ENCODE peak calls at places on chromosomes 4 and X, in eight cellular contexts. L is PC-3, B is hepatocyte, Y is esophagus squamous epithelium, A is OCI-LY7, R is lung, J is GM23248, O is trophoblast cell. E is an unnamed sample. For H3K4me1, the result is how much of the 10 kb centered on the place peaks cover.

GRCh38 chrX:50613846-50614245 is 143.2 kb upstream of the DGKK start:
- DNase-seq in L (no peak), B (no peak), Y (no peak), A (no peak), R (no peak), J (peak), O (no peak), E (no peak)

GRCh38 chr4:89712141-89712540 is 124.8 kb downstream of the SNCA start:
- DNase-seq in L (no peak), B (no peak), Y (no peak), A (no peak), R (no peak), J (peak), O (no peak), E (no peak)

GRCh38 chr4:48665555-48666186 is 114.4 kb downstream of the FRYL start:
- DNase-seq in L (peak), B (no peak), Y (no peak), A (no peak), R (no peak), J (peak), O (no peak), E (no peak)

GRCh38 chr4:76803522-76803921 is 94.4 kb downstream of the SOWAHB start:
- DNase-seq in L (peak), B (peak), Y (no peak), A (no peak), R (no peak), J (peak), O (peak), E (no peak)

GRCh38 chrX:107630031-107630689 is 1.9 kb downstream of the PRPS1 start:
- DNase-seq in L (no peak), B (no peak), Y (no peak), A (no peak), R (no peak), J (no peak), O (no peak), E (no peak)

GRCh38 chr4:144709793-144710525 is 64.0 kb downstream of the HHIP start:
- DNase-seq in L (peak), B (peak), Y (no peak), A (no peak), R (no peak), J (peak), O (no peak), E (no peak)

GRCh38 chr4:14178421-14178820 is 550.9 kb upstream of the BOD1L1 start:
- DNase-seq in L (peak), B (peak), Y (no peak), A (peak), R (no peak), J (peak), O (no peak), E (no peak)

GRCh38 chr4:168710353-168710946 is 213.6 kb downstream of the PALLD start:
- DNase-seq in L (peak), B (peak), Y (no peak), A (no peak), R (no peak), J (peak), O (peak), E (no peak)

GRCh38 chr4:100288167-100288566 is 97.9 kb upstream of the DDIT4L start:
- DNase-seq in L (peak), B (no peak), Y (no peak), A (no peak), R (no peak), J (peak), O (peak), E (no peak)

GRCh38 chrX:48802089-48802812 is 384 bp downstream of the HDAC6 start:
- DNase-seq in L (peak), B (peak), Y (peak), A (peak), R (peak), J (peak), O (peak), E (peak)

GRCh38 chrX:25144043-25144940 is 128.5 kb upstream of the ARX start:
- DNase-seq in L (peak), B (peak), Y (no peak), A (peak), R (peak), J (peak), O (peak), E (no peak)

GRCh38 chr4:79917246-79917645 is 155.8 kb downstream of the ANTXR2 start:
- DNase-seq in L (peak), B (peak), Y (no peak), A (peak), R (peak), J (peak), O (peak), E (no peak)

GRCh38 chrX:108642273-108642628 is 94.1 kb downstream of the IRS4 start:
- DNase-seq in L (no peak), B (no peak), Y (no peak), A (no peak), R (no peak), J (no peak), O (no peak), E (no peak)

GRCh38 chr4:40562208-40562607 is 67.5 kb downstream of the RBM47 start:
- DNase-seq in L (no peak), B (no peak), Y (no peak), A (peak), R (no peak), J (no peak), O (peak), E (no peak)

GRCh38 chr4:145840162-145840768 is 98.4 kb downstream of the ZNF827 start:
- DNase-seq in L (peak), B (peak), Y (no peak), A (peak), R (no peak), J (peak), O (peak), E (no peak)

GRCh38 chr4:82515705-82516104 is 46.1 kb downstream of the TMEM150C start:
- DNase-seq in L (peak), B (no peak), Y (no peak), A (no peak), R (no peak), J (peak), O (no peak), E (no peak)

DNA sequence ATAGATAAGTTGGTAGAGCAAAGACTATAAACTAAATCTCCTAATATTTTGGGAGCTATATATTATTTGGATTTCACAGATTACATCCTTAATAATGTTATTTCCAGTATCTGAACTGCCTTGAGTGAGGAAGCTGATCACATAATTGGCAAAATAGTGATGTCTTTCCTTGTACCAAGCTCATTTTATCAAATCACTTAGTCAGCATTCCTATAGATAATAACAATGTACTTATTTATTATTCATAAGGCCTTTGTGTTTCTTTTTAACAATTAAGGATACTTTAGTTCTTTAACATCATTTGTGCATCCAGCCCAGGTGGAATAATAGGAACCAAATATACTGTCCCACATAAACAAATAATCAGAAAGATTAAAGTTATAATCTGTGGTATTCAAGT is 1093.6 kb downstream of the PCDH18 start:
- DNase-seq in L (no peak), B (no peak), Y (no peak), A (no peak), R (no peak), J (no peak), O (no peak), E (no peak)
- H3K4me3 ChIP-seq in L (no peak), B (no peak), Y (no peak), A (no peak), R (no peak), J (no peak), O (no peak), E (no peak)

GRCh38 chr4:7512946-7513345 is 78.2 kb upstream of the PSAPL1 start:
- DNase-seq in L (no peak), B (no peak), Y (no peak), A (no peak), R (no peak), J (no peak), O (no peak), E (no peak)

GRCh38 chr4:7512428-7512827 is 77.7 kb upstream of the PSAPL1 start:
- DNase-seq in L (no peak), B (no peak), Y (no peak), A (no peak), R (no peak), J (no peak), O (no peak), E (no peak)

GRCh38 chr4:7514281-7514680 is 79.6 kb upstream of the PSAPL1 start:
- DNase-seq in L (no peak), B (no peak), Y (no peak), A (no peak), R (no peak), J (no peak), O (no peak), E (no peak)

GRCh38 chr4:7514789-7515188 is 80.1 kb upstream of the PSAPL1 start:
- DNase-seq in L (no peak), B (no peak), Y (no peak), A (no peak), R (no peak), J (no peak), O (no peak), E (no peak)

GRCh38 chr4:7513731-7514130 is 79.0 kb upstream of the PSAPL1 start:
- DNase-seq in L (peak), B (peak), Y (no peak), A (no peak), R (no peak), J (peak), O (no peak), E (no peak)
- H3K4me1 ChIP-seq in L (under half), B (under half), Y (under half), A (under half), R (under half), J (under half), O (under half), E (under half)

GRCh38 chrX:70454441-70455365 is 10.1 kb downstream of the DLG3 start:
- DNase-seq in L (peak), B (peak), Y (no peak), A (peak), R (peak), J (peak), O (peak), E (peak)

GRCh38 chrX:70456256-70456655 is 11.6 kb downstream of the DLG3 start:
- DNase-seq in L (no peak), B (no peak), Y (no peak), A (no peak), R (no peak), J (no peak), O (no peak), E (no peak)

GRCh38 chrX:70452143-70452733 is 7.6 kb downstream of the DLG3 start:
- DNase-seq in L (peak), B (peak), Y (no peak), A (peak), R (peak), J (peak), O (peak), E (peak)

GRCh38 chrX:70453024-70453618 is 8.5 kb downstream of the DLG3 start:
- DNase-seq in L (no peak), B (no peak), Y (no peak), A (no peak), R (no peak), J (no peak), O (no peak), E (no peak)

DNA sequence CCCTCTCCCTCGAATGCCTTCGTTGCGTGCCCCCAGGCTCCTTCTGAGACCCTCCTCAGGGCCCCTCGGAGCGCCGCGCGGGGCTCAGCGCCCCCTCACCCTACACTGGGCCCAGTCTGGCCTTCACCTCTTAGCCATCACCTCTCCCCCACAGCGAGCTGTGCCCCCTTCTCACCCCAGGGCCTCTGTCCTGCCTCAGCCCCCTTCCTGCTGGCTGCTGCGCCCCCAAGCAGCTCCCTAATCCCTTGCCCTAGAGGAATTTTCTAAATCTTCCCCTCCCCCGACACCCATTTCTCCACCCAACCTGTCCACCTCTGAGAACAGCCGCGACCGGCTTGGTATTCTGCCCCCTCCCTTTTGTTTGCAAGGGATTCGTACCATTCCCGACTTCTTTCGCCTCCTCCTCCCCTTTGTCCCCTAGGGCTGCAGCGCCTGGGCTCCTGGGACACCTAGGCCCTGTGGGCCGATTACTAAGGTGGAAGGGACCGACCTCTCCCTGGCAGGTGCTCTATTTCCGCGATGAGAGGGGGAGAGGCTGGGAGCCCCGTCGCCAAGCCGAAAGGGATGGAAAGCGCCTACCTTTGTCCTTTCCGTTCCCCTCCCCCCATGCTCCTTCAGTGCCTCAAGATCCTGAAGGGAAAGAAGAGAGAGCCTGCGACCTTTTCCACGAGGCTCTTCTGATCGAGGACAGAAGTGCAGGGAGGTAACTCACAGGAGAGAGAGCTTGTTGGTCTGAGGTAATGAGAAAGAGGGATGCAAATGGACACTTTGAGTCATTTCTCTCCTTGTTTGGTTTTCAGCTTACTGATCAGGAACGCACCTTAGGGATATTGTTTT is 10.9 kb downstream of the DLG3 start:
- DNase-seq in L (peak), B (peak), Y (no peak), A (no peak), R (no peak), J (no peak), O (no peak), E (no peak)
- H3K4me3 ChIP-seq in L (peak), B (peak), Y (peak), A (no peak), R (peak), J (no peak), O (peak), E (peak)

GRCh38 chr4:106583567-106583966 is 215.0 kb upstream of the GIMD1 start:
- DNase-seq in L (peak), B (peak), Y (no peak), A (no peak), R (no peak), J (peak), O (peak), E (no peak)
- H3K4me1 ChIP-seq in L (half or more), B (under half), Y (under half), A (under half), R (under half), J (half or more), O (under half), E (under half)

E was measured in ascending aorta.